ENCODE peak calls at places on chromosome 10, in seven cellular contexts. T is breast epithelium, O is endothelial cell, L is suprapubic skin, X is HFFc6, G is WTC11, Z is K562. V is an unnamed sample.

GRCh38 chr10:70927221-70927943 is 39.0 kb upstream of the PCBD1 start:
- DNase-seq in X (no peak), Z (no peak), G (no peak), L (no peak), T (no peak), O (no peak), V (no peak)

GRCh38 chr10:103822052-103822716 is 33.2 kb downstream of the SH3PXD2A start:
- DNase-seq in Z (no peak), O (no peak), T (no peak), L (no peak), G (no peak), X (no peak), V (no peak)

GRCh38 chr10:125076121-125076825 is 84.1 kb downstream of the CTBP2 start:
- DNase-seq in O (no peak), T (no peak), G (no peak), X (no peak), Z (no peak), L (no peak), V (peak)

GRCh38 chr10:11414314-11415038 is 197.0 kb downstream of the USP6NL start:
- DNase-seq in O (no peak), G (no peak), L (peak), X (no peak), T (no peak), Z (no peak), V (no peak)

GRCh38 chr10:71790749-71791440 is 17.6 kb upstream of the VSIR start:
- DNase-seq in L (no peak), T (no peak), G (no peak), X (no peak), O (no peak), Z (no peak), V (no peak)

GRCh38 chr10:86878973-86879781 is 78.2 kb downstream of the MMRN2 start:
- DNase-seq in O (no peak), G (no peak), T (no peak), X (no peak), L (no peak), Z (no peak), V (no peak)

GRCh38 chr10:78802866-78803265 is 265.9 kb upstream of the ZMIZ1 start:
- DNase-seq in X (peak), L (peak), Z (no peak), O (no peak), T (peak), G (no peak), V (no peak)

GRCh38 chr10:48623009-48623408 is 18.1 kb upstream of the ARHGAP22 start:
- DNase-seq in T (no peak), Z (no peak), L (no peak), G (no peak), X (no peak), O (no peak), V (no peak)

GRCh38 chr10:6191569-6191968 is 11.2 kb upstream of the PFKFB3 start:
- DNase-seq in T (no peak), L (no peak), G (no peak), O (no peak), X (no peak), Z (no peak), V (no peak)

DNA sequence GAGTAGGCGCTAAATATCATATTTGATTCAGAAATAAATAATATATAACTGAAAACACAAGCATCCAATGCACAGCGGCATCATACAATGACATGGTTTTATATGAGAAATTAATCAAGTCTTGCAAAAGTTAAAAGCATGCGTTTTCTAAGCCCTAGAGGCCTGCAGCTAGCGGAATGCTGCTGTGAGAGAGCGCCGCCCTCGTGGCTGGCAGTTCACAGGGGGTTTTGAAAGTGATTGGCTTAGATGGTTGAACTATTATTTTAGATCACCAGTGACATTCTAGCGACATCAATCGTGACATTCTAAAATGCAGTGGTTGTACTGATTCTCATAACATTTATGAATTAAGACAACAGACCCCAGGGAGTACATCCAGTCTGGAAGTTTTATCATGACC is 235.2 kb upstream of the MGMT start:
- DNase-seq in L (no peak), X (no peak), T (no peak), G (no peak), Z (no peak), O (no peak), V (no peak)
- TF ChIP-seq CTCF in L (no peak), X (peak), T (no peak), G (no peak), Z (peak), O (no peak), V (no peak)

GRCh38 chr10:113216068-113216467 is 266.0 kb downstream of the TCF7L2 start:
- DNase-seq in L (no peak), G (no peak), O (no peak), T (no peak), X (no peak), Z (no peak), V (no peak)
- TF ChIP-seq CTCF in L (no peak), G (no peak), O (no peak), T (peak), X (peak), Z (peak), V (peak)

DNA sequence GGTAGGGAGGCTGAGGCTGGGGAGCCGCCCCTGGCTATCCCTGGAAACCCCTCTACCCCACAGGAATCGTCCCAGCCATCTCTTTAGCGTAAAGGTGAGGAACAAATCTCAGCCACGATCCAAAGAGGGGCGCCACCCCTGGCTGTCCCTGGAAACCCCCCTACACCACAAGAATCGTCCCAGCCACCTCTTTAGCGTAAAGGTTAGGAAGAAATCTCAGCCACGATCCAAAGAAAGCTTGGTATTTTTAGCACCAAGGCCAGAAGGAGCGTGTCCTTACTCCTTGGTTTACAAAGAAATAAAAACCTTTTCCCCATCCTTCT is 757 bp upstream of the TSPAN14 start:
- DNase-seq in G (peak), Z (no peak), L (no peak), T (no peak), O (no peak), X (no peak), V (no peak)
- TF ChIP-seq CTCF in G (no peak), Z (no peak), L (no peak), T (no peak), O (no peak), X (peak), V (no peak)

GRCh38 chr10:84269773-84270172 is 24.9 kb downstream of the RGR start:
- DNase-seq in G (no peak), Z (no peak), L (no peak), X (peak), T (no peak), O (no peak), V (no peak)

GRCh38 chr10:84270708-84271107 is 25.9 kb downstream of the RGR start:
- DNase-seq in X (no peak), Z (no peak), G (no peak), L (no peak), O (no peak), T (no peak), V (no peak)

GRCh38 chr10:84264611-84265141 is 19.8 kb downstream of the RGR start:
- DNase-seq in Z (peak), X (peak), O (peak), G (peak), L (no peak), T (peak), V (no peak)

GRCh38 chr10:84265378-84265777 is 20.5 kb downstream of the RGR start:
- DNase-seq in G (no peak), O (no peak), T (peak), Z (no peak), L (no peak), X (no peak), V (no peak)

GRCh38 chr10:84267503-84268126 is 22.8 kb downstream of the RGR start:
- DNase-seq in G (peak), X (peak), L (no peak), T (no peak), O (peak), Z (peak), V (no peak)
- TF ChIP-seq CTCF in G (peak), X (peak), L (no peak), T (no peak), O (peak), Z (peak), V (peak)

DNA sequence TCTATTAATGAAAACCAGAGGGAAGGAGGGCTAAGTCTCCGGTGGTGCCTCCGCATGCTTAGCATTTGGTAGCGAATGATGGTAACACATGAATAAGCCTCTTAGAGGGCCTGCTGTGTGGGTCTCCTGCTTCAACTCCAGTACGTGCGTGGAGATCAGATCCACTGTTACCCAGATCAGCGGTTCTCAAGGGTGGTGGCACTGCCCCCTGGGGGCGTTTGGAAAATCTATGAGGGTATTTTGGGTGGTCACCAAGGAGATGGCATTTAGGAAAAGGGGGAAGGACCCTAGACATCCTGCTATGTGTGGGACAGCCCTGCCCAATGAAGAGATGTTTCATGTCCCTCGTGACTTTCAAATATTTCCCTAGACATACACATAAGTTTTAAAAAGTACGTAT is 57.1 kb upstream of the TM9SF3 start:
- DNase-seq in X (no peak), L (no peak), G (no peak), O (no peak), T (no peak), Z (no peak), V (no peak)
- TF ChIP-seq CTCF in X (peak), L (no peak), G (no peak), O (no peak), T (no peak), Z (no peak), V (no peak)

DNA sequence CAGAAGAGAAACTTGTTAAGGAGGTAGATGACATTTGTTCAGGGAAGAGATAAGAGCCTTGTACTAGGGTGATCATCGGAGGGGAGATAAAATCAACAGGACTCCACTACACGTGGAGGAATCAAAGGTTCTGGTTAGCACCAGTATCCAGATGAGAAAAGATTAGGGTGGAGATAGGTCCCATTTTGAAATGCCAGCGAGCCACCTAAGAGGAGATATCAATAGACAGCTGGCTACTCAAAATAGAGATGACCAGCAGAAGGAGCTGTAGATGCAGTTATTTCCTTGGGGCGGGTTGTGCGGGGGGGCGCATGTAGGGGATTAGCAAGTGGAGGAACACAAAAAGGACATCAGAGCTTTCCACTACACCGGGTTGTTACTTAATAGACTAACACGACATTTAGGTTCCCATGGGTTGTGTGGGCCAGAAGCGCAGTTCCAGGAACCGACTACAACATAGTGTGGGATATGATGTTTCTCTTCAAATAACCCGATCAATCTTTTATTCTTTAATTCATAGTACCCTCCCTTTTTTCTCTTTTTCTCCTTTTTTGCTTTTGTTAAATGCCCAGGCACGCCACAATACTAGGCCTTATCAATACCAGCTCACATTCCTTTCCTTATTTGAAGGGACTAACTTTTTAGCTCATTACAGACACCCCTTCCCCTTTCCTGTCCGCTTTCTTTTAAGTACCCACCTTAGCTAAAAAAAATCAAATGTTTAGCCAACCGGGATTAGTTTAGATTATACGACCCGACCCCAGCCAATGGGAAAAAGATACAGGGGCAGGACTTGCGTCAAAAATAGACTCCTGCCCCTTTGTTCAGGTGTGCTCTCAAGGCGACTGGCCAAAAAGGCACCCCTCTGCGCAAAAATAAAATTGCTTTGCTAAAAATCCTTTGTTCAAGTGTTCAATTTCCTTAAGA is 2.0 kb upstream of the KIF11 start:
- DNase-seq in Z (peak), T (peak), X (peak), O (peak), L (no peak), G (peak), V (peak)
- TF ChIP-seq CTCF in Z (peak), T (no peak), X (peak), O (no peak), L (no peak), G (no peak), V (peak)

DNA sequence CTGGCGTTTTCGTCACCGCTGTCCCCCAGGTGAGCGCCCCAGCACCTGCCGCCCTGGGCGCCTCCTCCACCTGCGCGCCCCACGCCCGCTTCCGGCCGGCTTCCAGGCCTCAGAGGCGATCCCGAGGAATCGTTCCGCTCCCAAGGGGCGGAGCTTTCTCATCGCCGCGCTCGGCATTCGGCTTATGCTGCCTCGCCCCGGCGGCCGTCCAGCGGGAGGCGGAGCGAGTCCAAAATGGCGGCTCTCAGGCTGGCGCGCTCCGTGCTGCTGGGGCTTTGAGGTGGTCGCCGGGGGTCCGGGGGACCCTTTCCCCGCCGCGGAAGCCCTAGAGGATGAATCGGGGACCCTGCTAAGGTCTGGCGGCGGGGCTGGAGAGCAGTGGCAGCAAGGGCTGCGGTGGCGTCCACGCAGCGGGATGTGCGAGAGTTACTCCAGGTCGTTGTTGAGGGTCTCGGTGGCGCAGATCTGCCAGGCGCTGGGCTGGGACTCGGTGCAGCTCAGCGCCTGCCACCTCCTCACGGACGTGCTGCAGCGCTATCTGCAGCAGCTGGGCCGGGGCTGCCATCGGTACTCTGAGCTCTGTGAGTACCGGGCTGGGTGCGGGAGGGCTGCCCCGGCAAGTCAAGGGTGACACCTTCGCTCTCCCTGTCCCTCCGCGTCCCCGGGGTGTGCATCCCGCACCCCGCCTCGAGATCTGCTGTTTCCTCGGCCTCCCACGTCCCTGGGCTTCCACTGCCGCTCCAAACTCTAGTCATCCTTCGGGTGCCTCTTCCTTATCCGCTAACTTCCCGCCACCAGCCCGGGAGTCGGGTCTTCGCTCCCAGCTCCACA is at the start of gene TAF3:
- DNase-seq in L (peak), T (peak), X (peak), G (peak), O (peak), Z (peak), V (peak)
- TF ChIP-seq CTCF in L (no peak), T (no peak), X (no peak), G (no peak), O (no peak), Z (no peak), V (no peak)

GRCh38 chr10:12800302-12800701 is 201.2 kb downstream of the CCDC3 start:
- DNase-seq in Z (no peak), X (no peak), T (no peak), G (no peak), O (no peak), L (no peak), V (no peak)
- TF ChIP-seq CTCF in Z (no peak), X (no peak), T (no peak), G (no peak), O (peak), L (no peak), V (no peak)

GRCh38 chr10:42975558-42976352 is 101.1 kb upstream of the RET start:
- DNase-seq in O (no peak), L (peak), G (peak), Z (peak), T (no peak), X (no peak), V (no peak)
- TF ChIP-seq CTCF in O (no peak), L (no peak), G (no peak), Z (peak), T (no peak), X (peak), V (no peak)

V was measured in CD14-positive monocyte.